ENCODE peak calls at places on chromosome 21, in four cellular contexts. I, G, P and W are unnamed samples.
A peak's percentile ranks its signal among the peaks of the same experiment; 100 is the strongest.

GRCh38 chr21:16713331-16714114 is 799.3 kb upstream of the CXADR start:
- DNase-seq in I (peak; percentile 13), G (no peak), P (no peak), W (no peak)

GRCh38 chr21:19683492-19683891 is 1279.9 kb upstream of the TMPRSS15 start:
- DNase-seq in I (no peak), P (no peak), G (no peak), W (no peak)

GRCh38 chr21:38263493-38263892 is 6.7 kb downstream of the KCNJ15 start:
- DNase-seq in G (no peak), P (no peak), I (peak; percentile 60), W (no peak)

GRCh38 chr21:21559285-21560045 is 561.3 kb downstream of the NCAM2 start:
- DNase-seq in P (no peak), I (no peak), G (no peak), W (no peak)

GRCh38 chr21:38448619-38449186 is 49.6 kb downstream of the ERG start:
- DNase-seq in I (no peak), P (no peak), G (no peak), W (no peak)

GRCh38 chr21:15843766-15844165 is 114.0 kb downstream of the USP25 start:
- DNase-seq in P (no peak), G (no peak), I (no peak), W (no peak)

GRCh38 chr21:21290751-21291150 is 292.5 kb downstream of the NCAM2 start:
- DNase-seq in I (no peak), G (no peak), P (no peak), W (no peak)

GRCh38 chr21:38505654-38506523 is 7.6 kb upstream of the ERG start:
- DNase-seq in I (peak; percentile 71), P (peak; percentile 20), G (peak; percentile 6), W (no peak)

GRCh38 chr21:20425856-20426255 is 572.4 kb upstream of the NCAM2 start:
- DNase-seq in P (no peak), G (no peak), I (no peak), W (no peak)

GRCh38 chr21:28447453-28447852 is 545.2 kb downstream of the LTN1 start:
- DNase-seq in G (no peak), P (no peak), I (peak; percentile 68), W (no peak)

GRCh38 chr21:43352138-43352537 is 74.8 kb downstream of the SIK1 start:
- DNase-seq in P (no peak), G (no peak), I (no peak), W (no peak)

GRCh38 chr21:37060296-37060695 is 12.6 kb downstream of the PIGP start:
- DNase-seq in I (peak; percentile 98), G (peak; percentile 78), P (no peak), W (no peak)

GRCh38 chr21:46459356-46460112 is 843 bp downstream of the DIP2A start:
- DNase-seq in P (peak; percentile 64), I (peak; percentile 35), G (no peak), W (no peak)

GRCh38 chr21:27571706-27572105 is 604.8 kb upstream of the ADAMTS5 start:
- DNase-seq in I (peak; percentile 81), P (no peak), G (no peak), W (no peak)

GRCh38 chr21:41605178-41605933 is 97.4 kb upstream of the TMPRSS2 start:
- DNase-seq in P (no peak), I (no peak), G (no peak), W (no peak)

GRCh38 chr21:42414928-42415769 is 11.4 kb downstream of the UBASH3A start:
- DNase-seq in P (peak; percentile 45), G (peak; percentile 74), I (peak; percentile 78), W (peak; percentile 97)

GRCh38 chr21:41680444-41681335 is 86.2 kb downstream of the RIPK4 start:
- DNase-seq in G (no peak), I (no peak), P (no peak), W (no peak)

GRCh38 chr21:16070207-16070651 is 340.4 kb downstream of the USP25 start:
- DNase-seq in P (no peak), G (no peak), I (no peak), W (no peak)

GRCh38 chr21:16419188-16419874 is 689.5 kb downstream of the USP25 start:
- DNase-seq in I (peak; percentile 57), G (no peak), P (no peak), W (no peak)

GRCh38 chr21:26445440-26445839 is 127.6 kb downstream of the CYYR1 start:
- DNase-seq in G (no peak), P (no peak), I (peak; percentile 2), W (no peak)

GRCh38 chr21:37537391-37537996 is 170.9 kb downstream of the DYRK1A start:
- DNase-seq in P (no peak), G (no peak), I (no peak), W (no peak)

GRCh38 chr21:17671733-17672132 is 59.0 kb upstream of the BTG3 start:
- DNase-seq in G (no peak), P (no peak), I (no peak), W (no peak)

GRCh38 chr21:35259452-35259851 is 210.3 kb upstream of the RUNX1 start:
- DNase-seq in P (no peak), G (no peak), I (no peak), W (no peak)
- TF ChIP-seq ELK1 in P (no peak), G (no peak), I (no peak), W (no peak)

GRCh38 chr21:44795342-44795741 is 6.3 kb downstream of the UBE2G2 start:
- DNase-seq in G (no peak), P (no peak), I (no peak), W (no peak)
- TF ChIP-seq ELK1 in G (no peak), P (no peak), I (no peak), W (no peak)

GRCh38 chr21:25330266-25330665 is 277.0 kb downstream of the MRPL39 start:
- DNase-seq in P (no peak), I (peak; percentile 61), G (no peak), W (no peak)

GRCh38 chr21:25334046-25334730 is 273.1 kb downstream of the MRPL39 start:
- DNase-seq in P (no peak), I (no peak), G (no peak), W (no peak)

GRCh38 chr21:25329227-25329626 is 278.1 kb downstream of the MRPL39 start:
- DNase-seq in G (no peak), P (no peak), I (peak; percentile 91), W (no peak)

GRCh38 chr21:25331286-25331685 is 276.0 kb downstream of the MRPL39 start:
- DNase-seq in G (no peak), P (no peak), I (no peak), W (no peak)
- TF ChIP-seq ELK1 in G (no peak), P (no peak), I (no peak), W (no peak)

DNA sequence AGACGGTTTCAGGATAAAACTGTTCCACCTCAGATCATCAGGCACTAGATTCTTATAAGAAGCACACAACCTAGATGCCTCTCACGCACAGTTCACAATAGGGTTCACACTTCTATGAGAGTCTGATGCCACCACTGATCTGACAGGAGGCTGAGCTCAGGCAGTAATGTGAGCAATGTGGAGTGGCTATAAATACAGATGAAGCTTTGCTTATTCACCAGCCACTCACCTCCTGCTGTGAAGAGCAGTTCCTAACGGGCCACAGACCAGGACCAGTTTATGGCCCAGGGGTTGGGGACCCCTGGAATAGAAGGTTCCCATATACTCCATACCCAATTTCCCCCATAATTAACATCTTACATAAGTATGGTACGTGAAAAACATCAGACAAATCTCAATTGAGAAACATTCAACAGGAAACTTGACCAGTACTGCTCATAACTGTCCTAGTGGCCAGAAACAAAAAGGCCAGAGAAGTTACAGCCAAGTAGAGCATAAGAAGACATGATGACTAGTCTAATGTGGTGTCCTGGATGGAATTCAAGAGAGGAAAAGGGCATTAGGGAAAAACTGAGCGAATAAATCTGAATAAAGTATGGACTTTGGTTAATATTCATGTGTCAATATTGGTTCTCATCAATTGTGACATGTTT is 24.7 kb upstream of the IGSF5 start:
- DNase-seq in G (no peak), I (no peak), P (no peak), W (no peak)
- TF ChIP-seq ELK1 in G (no peak), I (no peak), P (no peak), W (no peak)

GRCh38 chr21:35084869-35085268 is 35.8 kb upstream of the RUNX1 start:
- DNase-seq in I (peak; percentile 99), G (peak; percentile 3), P (no peak), W (no peak)
- TF ChIP-seq ELK1 in I (no peak), G (no peak), P (no peak), W (no peak)

GRCh38 chr21:45374826-45375455 is 30.0 kb upstream of the COL18A1 start:
- DNase-seq in P (no peak), I (no peak), G (no peak), W (no peak)
- TF ChIP-seq ELK1 in P (no peak), I (no peak), G (no peak), W (no peak)

GRCh38 chr21:34186119-34186719 is 112.8 kb downstream of the MRPS6 start:
- DNase-seq in P (peak; percentile 56), G (no peak), I (no peak), W (no peak)
- TF ChIP-seq ELK1 in P (no peak), G (no peak), I (no peak), W (no peak)